ENCODE peak calls at places on chromosomes 12 and 14, in nine cellular contexts. N is stimulated activated naive B cell treated with anti-CD40 and anti-IgM and Interleukin-4, amounts not matched to agents 10 μg/mL and 1 μg/mL and 100 μg/mL, for 72 hours; I is HT1080; F is upper lobe of right lung; X is stimulated activated CD8-positive, alpha-beta memory T cell treated with anti-CD3 and anti-CD28 coated beads, Interleukin-2, amount 100 ng/mL, for 1 hour; G is Calu3; V is activated CD4-positive, alpha-beta T cell treated with anti-CD3 and anti-CD28 coated beads, Interleukin-2, amount 50 U/mL, for 1 hour; Y is HFFc6; H is cardiac fibroblast. A is an unnamed sample.

GRCh38 chr14:72558721-72559120 is 335.2 kb downstream of the DPF3 start:
- DNase-seq in N (no peak), I (peak), F (no peak), X (no peak), G (no peak), V (no peak), Y (peak), H (peak), A (no peak)

GRCh38 chr14:23364164-23364571 is 804 bp downstream of the EFS start:
- DNase-seq in N (no peak), I (no peak), F (no peak), X (no peak), G (no peak), V (no peak), Y (peak), H (no peak), A (peak)

GRCh38 chr14:46401066-46401465 is 250.5 kb downstream of the RPL10L start:
- DNase-seq in N (no peak), I (no peak), F (no peak), X (no peak), G (no peak), V (no peak), Y (no peak), H (no peak), A (no peak)

GRCh38 chr12:1915082-1915968 is 3.1 kb downstream of the CACNA2D4 start:
- DNase-seq in N (peak), I (no peak), F (no peak), X (no peak), G (no peak), V (no peak), Y (no peak), H (no peak), A (no peak)

GRCh38 chr14:24130717-24131548 is 474 bp downstream of the FITM1 start:
- DNase-seq in N (no peak), I (no peak), F (no peak), X (no peak), G (no peak), V (no peak), Y (no peak), H (no peak), A (no peak)

GRCh38 chr14:63438065-63438757 is 105.0 kb downstream of the PPP2R5E start:
- DNase-seq in N (no peak), I (peak), F (no peak), X (no peak), G (peak), V (peak), Y (peak), H (peak), A (peak)

GRCh38 chr12:129973236-129973961 is 69.6 kb upstream of the TMEM132D start:
- DNase-seq in N (no peak), I (no peak), F (no peak), X (no peak), G (no peak), V (no peak), Y (no peak), H (no peak), A (no peak)

GRCh38 chr12:77133566-77133965 is 68.2 kb upstream of the E2F7 start:
- DNase-seq in N (no peak), I (peak), F (no peak), X (no peak), G (peak), V (no peak), Y (peak), H (peak), A (peak)

GRCh38 chr14:104116544-104117340 is 21.6 kb upstream of the KIF26A start:
- DNase-seq in N (no peak), I (no peak), F (peak), X (no peak), G (peak), V (no peak), Y (no peak), H (no peak), A (no peak)

GRCh38 chr12:78034025-78034424 is 203.3 kb downstream of the NAV3 start:
- DNase-seq in N (no peak), I (no peak), F (no peak), X (no peak), G (no peak), V (no peak), Y (no peak), H (peak), A (peak)

GRCh38 chr12:109430244-109430643 is 46.9 kb downstream of the KCTD10 start:
- DNase-seq in N (no peak), I (no peak), F (no peak), X (no peak), G (no peak), V (no peak), Y (no peak), H (no peak), A (no peak)

GRCh38 chr12:100982511-100983183 is 188.1 kb downstream of the ANO4 start:
- DNase-seq in N (no peak), I (no peak), F (no peak), X (no peak), G (no peak), V (no peak), Y (no peak), H (no peak), A (no peak)

GRCh38 chr12:118357327-118358007 is 15.2 kb downstream of the TAOK3 start:
- DNase-seq in N (peak), I (peak), F (no peak), X (no peak), G (peak), V (peak), Y (peak), H (peak), A (no peak)

GRCh38 chr12:4246116-4246515 is 27.4 kb upstream of the CCND2 start:
- DNase-seq in N (no peak), I (no peak), F (no peak), X (no peak), G (no peak), V (no peak), Y (no peak), H (no peak), A (no peak)

GRCh38 chr14:103130965-103131364 is 7.7 kb downstream of the TNFAIP2 start:
- DNase-seq in N (no peak), I (peak), F (no peak), X (no peak), G (no peak), V (no peak), Y (no peak), H (peak), A (peak)

GRCh38 chr12:105455250-105455649 is 124.8 kb downstream of the C12orf75 start:
- DNase-seq in N (no peak), I (no peak), F (no peak), X (no peak), G (no peak), V (no peak), Y (no peak), H (no peak), A (no peak)

GRCh38 chr12:122021822-122022392 is at the start of gene BCL7A:
- DNase-seq in N (peak), I (peak), F (peak), X (peak), G (peak), V (peak), Y (peak), H (peak), A (peak)

GRCh38 chr12:45973526-45973925 is 16.8 kb downstream of the SCAF11 start:
- DNase-seq in N (no peak), I (no peak), F (no peak), X (no peak), G (no peak), V (no peak), Y (peak), H (no peak), A (no peak)

GRCh38 chr12:32171211-32171610 is 64.6 kb downstream of the BICD1 start:
- DNase-seq in N (no peak), I (no peak), F (no peak), X (no peak), G (no peak), V (no peak), Y (no peak), H (no peak), A (no peak)

GRCh38 chr14:76654573-76654955 is 106.7 kb upstream of the VASH1 start:
- DNase-seq in N (no peak), I (no peak), F (no peak), X (no peak), G (peak), V (no peak), Y (no peak), H (no peak), A (no peak)

GRCh38 chr14:95510804-95511203 is 5.6 kb downstream of the SYNE3 start:
- DNase-seq in N (no peak), I (no peak), F (no peak), X (no peak), G (no peak), V (no peak), Y (no peak), H (no peak), A (no peak)

GRCh38 chr14:24343795-24344660 is 4.2 kb upstream of the RIPK3 start:
- DNase-seq in N (no peak), I (no peak), F (no peak), X (no peak), G (no peak), V (no peak), Y (no peak), H (no peak), A (peak)

GRCh38 chr12:118360785-118361404 is 11.8 kb downstream of the TAOK3 start:
- DNase-seq in N (no peak), I (peak), F (no peak), X (no peak), G (no peak), V (no peak), Y (peak), H (peak), A (peak)

GRCh38 chr14:52733824-52734223 is 3.9 kb downstream of the STYX start:
- DNase-seq in N (no peak), I (no peak), F (no peak), X (no peak), G (no peak), V (no peak), Y (no peak), H (no peak), A (no peak)

GRCh38 chr12:56631790-56632700 is 1.9 kb upstream of the BAZ2A start:
- DNase-seq in N (peak), I (peak), F (peak), X (no peak), G (peak), V (peak), Y (no peak), H (peak), A (peak)

A was measured in fibroblast of villous mesenchyme.